ENCODE peak calls at places on chromosomes 11 and 22, in six cellular contexts. L, O, F, N, Z and Y are unnamed samples.

GRCh38 chr22:44180706-44181032 is at the start of gene PARVG:
- DNase-seq in L (no peak), O (no peak), F (no peak), N (no peak), Z (peak; percentile 16), Y (no peak)

GRCh38 chr11:111715142-111715816 is 50.9 kb downstream of the PPP2R1B start:
- DNase-seq in L (no peak), O (no peak), F (no peak), N (no peak), Z (no peak), Y (no peak)

GRCh38 chr11:87422566-87422965 is 384.8 kb downstream of the TMEM135 start:
- DNase-seq in L (no peak), O (peak; percentile 20), F (no peak), N (no peak), Z (no peak), Y (no peak)

GRCh38 chr11:65429724-65430405 is 7.3 kb downstream of the NEAT1 start:
- DNase-seq in L (peak; percentile 72), O (peak; percentile 81), F (peak; percentile 90), N (no peak), Z (no peak), Y (no peak)

GRCh38 chr11:47408598-47409439 is 429 bp downstream of the SLC39A13 start:
- DNase-seq in L (peak; percentile 90), O (peak; percentile 69), F (peak; percentile 85), N (no peak), Z (no peak), Y (no peak)

GRCh38 chr11:1717745-1718144 is 20.8 kb downstream of the KRTAP5-6 start:
- DNase-seq in L (no peak), O (no peak), F (no peak), N (no peak), Z (no peak), Y (no peak)

GRCh38 chr11:27385245-27385644 is 22.2 kb upstream of the CCDC34 start:
- DNase-seq in L (peak; percentile 74), O (peak; percentile 26), F (peak; percentile 76), N (no peak), Z (no peak), Y (peak; percentile 60)

GRCh38 chr22:50694766-50695420 is 22.3 kb downstream of the SHANK3 start:
- DNase-seq in L (no peak), O (no peak), F (no peak), N (no peak), Z (no peak), Y (no peak)

GRCh38 chr11:118792642-118793124 is 1.7 kb upstream of the DDX6 start:
- DNase-seq in L (peak; percentile 68), O (peak; percentile 75), F (peak; percentile 94), N (peak; percentile 61), Z (peak; percentile 62), Y (peak; percentile 78)

GRCh38 chr11:10693509-10694071 is at the start of gene IRAG1:
- DNase-seq in L (peak; percentile 60), O (peak; percentile 59), F (peak; percentile 70), N (no peak), Z (no peak), Y (no peak)

GRCh38 chr11:105000797-105001196 is 22.2 kb downstream of the CASP5 start:
- DNase-seq in L (no peak), O (no peak), F (no peak), N (no peak), Z (peak; percentile 16), Y (no peak)

GRCh38 chr11:46420513-46420912 is 28.9 kb upstream of the CHRM4 start:
- DNase-seq in L (no peak), O (no peak), F (no peak), N (no peak), Z (no peak), Y (no peak)

GRCh38 chr11:101862410-101863233 is 52.2 kb upstream of the CEP126 start:
- DNase-seq in L (peak; percentile 83), O (no peak), F (peak; percentile 81), N (no peak), Z (no peak), Y (peak; percentile 40)

GRCh38 chr11:128653828-128654231 is 40.0 kb upstream of the FLI1 start:
- DNase-seq in L (no peak), O (peak; percentile 54), F (no peak), N (no peak), Z (no peak), Y (no peak)

GRCh38 chr11:2791521-2792375 is 92.0 kb upstream of the KCNQ1OT1 start:
- DNase-seq in L (no peak), O (peak; percentile 70), F (no peak), N (peak; percentile 38), Z (no peak), Y (no peak)

GRCh38 chr22:28051787-28052356 is 132.8 kb upstream of the PITPNB start:
- DNase-seq in L (peak; percentile 52), O (peak; percentile 73), F (peak; percentile 73), N (peak; percentile 87), Z (no peak), Y (no peak)

GRCh38 chr22:44341431-44342346 is 28.9 kb upstream of the SHISAL1 start:
- DNase-seq in L (no peak), O (peak; percentile 69), F (peak; percentile 36), N (no peak), Z (no peak), Y (no peak)

GRCh38 chr11:75431533-75432525 is 1.2 kb downstream of the KLHL35 start:
- DNase-seq in L (no peak), O (no peak), F (no peak), N (no peak), Z (no peak), Y (no peak)

GRCh38 chr11:18722293-18722637 is 3.7 kb downstream of the IGSF22 start:
- DNase-seq in L (no peak), O (no peak), F (no peak), N (no peak), Z (no peak), Y (no peak)

GRCh38 chr11:94835571-94835970 is 67.4 kb downstream of the AMOTL1 start:
- DNase-seq in L (peak; percentile 47), O (no peak), F (peak; percentile 79), N (no peak), Z (no peak), Y (no peak)

GRCh38 chr22:17931400-17931825 is 92.9 kb downstream of the MICAL3 start:
- DNase-seq in L (no peak), O (peak; percentile 73), F (no peak), N (no peak), Z (no peak), Y (no peak)

GRCh38 chr11:32005786-32006406 is 85.0 kb upstream of the RCN1 start:
- DNase-seq in L (peak; percentile 67), O (no peak), F (no peak), N (no peak), Z (no peak), Y (no peak)

GRCh38 chr11:112727341-112727841 is 233.8 kb upstream of the NCAM1 start:
- DNase-seq in L (no peak), O (no peak), F (no peak), N (no peak), Z (no peak), Y (no peak)

GRCh38 chr11:46272816-46273427 is 4.5 kb upstream of the CREB3L1 start:
- DNase-seq in L (peak; percentile 82), O (peak; percentile 76), F (peak; percentile 76), N (no peak), Z (no peak), Y (no peak)

GRCh38 chr11:426851-427250 is 12.1 kb upstream of the SIGIRR start:
- DNase-seq in L (no peak), O (peak; percentile 19), F (no peak), N (no peak), Z (no peak), Y (no peak)

GRCh38 chr11:2465201-2466068 is 20.6 kb downstream of the KCNQ1 start:
- DNase-seq in L (no peak), O (no peak), F (no peak), N (no peak), Z (no peak), Y (no peak)

GRCh38 chr11:7442588-7443215 is 42.6 kb upstream of the OLFML1 start:
- DNase-seq in L (peak; percentile 35), O (peak; percentile 67), F (peak; percentile 49), N (peak; percentile 85), Z (peak; percentile 50), Y (peak; percentile 18)

GRCh38 chr11:67438121-67438902 is 830 bp upstream of the PTPRCAP start:
- DNase-seq in L (no peak), O (peak; percentile 34), F (no peak), N (no peak), Z (no peak), Y (no peak)

GRCh38 chr11:130223291-130223971 is 63.8 kb downstream of the ST14 start:
- DNase-seq in L (no peak), O (no peak), F (no peak), N (no peak), Z (no peak), Y (no peak)

GRCh38 chr11:104005234-104005855 is 31.1 kb upstream of the DDI1 start:
- DNase-seq in L (peak; percentile 18), O (no peak), F (peak; percentile 62), N (no peak), Z (no peak), Y (no peak)